ENCODE peak calls at places on chromosomes 6 and 20, in four cellular contexts. B, R, N and A are unnamed samples.

GRCh38 chr6:84763397-84764331 is 734 bp downstream of the TBX18 start:
- DNase-seq in B (no peak), R (peak; percentile 92), N (peak; percentile 61), A (no peak)

GRCh38 chr6:150720774-150721233 is 121.1 kb downstream of the PLEKHG1 start:
- DNase-seq in B (no peak), N (peak; percentile 73), R (no peak), A (no peak)

GRCh38 chr6:142009647-142010046 is 123.1 kb upstream of the GJE1 start:
- DNase-seq in N (peak; percentile 98), R (peak; percentile 79), B (no peak), A (no peak)

GRCh38 chr6:30494275-30494990 is 5.1 kb downstream of the HLA-E start:
- DNase-seq in N (no peak), R (no peak), B (no peak), A (no peak)

GRCh38 chr6:25477006-25477590 is 174.9 kb upstream of the SCGN start:
- DNase-seq in N (no peak), R (no peak), B (no peak), A (no peak)

GRCh38 chr6:133512410-133513016 is 271.4 kb downstream of the EYA4 start:
- DNase-seq in N (peak; percentile 44), B (no peak), R (peak; percentile 42), A (peak; percentile 46)

GRCh38 chr20:8912731-8913130 is 156.2 kb upstream of the PLCB4 start:
- DNase-seq in N (no peak), B (no peak), R (no peak), A (no peak)

GRCh38 chr20:57708694-57709673 is 831 bp downstream of the PMEPA1 start:
- DNase-seq in B (no peak), N (no peak), R (no peak), A (no peak)

GRCh38 chr6:41704656-41705328 is 30.6 kb downstream of the TFEB start:
- DNase-seq in B (no peak), R (no peak), N (no peak), A (no peak)

GRCh38 chr20:7180261-7181045 is 413.0 kb downstream of the BMP2 start:
- DNase-seq in N (no peak), R (no peak), B (no peak), A (no peak)

GRCh38 chr6:129598244-129599187 is 111.5 kb downstream of the ARHGAP18 start:
- DNase-seq in N (peak; percentile 72), R (peak; percentile 75), B (no peak), A (peak; percentile 67)

GRCh38 chr6:155201461-155202226 is 62.2 kb upstream of the CLDN20 start:
- DNase-seq in B (no peak), R (no peak), N (peak; percentile 28), A (no peak)

GRCh38 chr20:52864895-52865590 is 107.1 kb upstream of the TSHZ2 start:
- DNase-seq in R (no peak), B (no peak), N (no peak), A (no peak)

GRCh38 chr20:346640-347316 is at the start of gene NRSN2:
- DNase-seq in B (no peak), N (no peak), R (peak; percentile 73), A (peak; percentile 72)

GRCh38 chr6:121260651-121261102 is 73.6 kb downstream of the TBC1D32 start:
- DNase-seq in N (no peak), R (peak; percentile 12), B (no peak), A (no peak)

GRCh38 chr20:48294196-48294595 is 508.9 kb upstream of the SULF2 start:
- DNase-seq in B (no peak), N (no peak), R (no peak), A (no peak)

GRCh38 chr20:17680128-17680835 is 1.8 kb downstream of the RRBP1 start:
- DNase-seq in N (no peak), R (peak; percentile 48), B (no peak), A (peak; percentile 80)

GRCh38 chr6:122405417-122405816 is 6.0 kb downstream of the HSF2 start:
- DNase-seq in B (no peak), N (no peak), R (no peak), A (no peak)

GRCh38 chr6:53494076-53494475 is 50.8 kb downstream of the GCLC start:
- DNase-seq in N (no peak), R (no peak), B (no peak), A (no peak)
- TF ChIP-seq ATF3 in N (no peak), R (no peak), B (no peak), A (no peak)

GRCh38 chr20:37271421-37271768 is 9.8 kb upstream of the GHRH start:
- DNase-seq in N (no peak), B (no peak), R (no peak), A (no peak)

GRCh38 chr20:37273988-37274387 is 12.4 kb upstream of the GHRH start:
- DNase-seq in B (no peak), R (no peak), N (no peak), A (no peak)

GRCh38 chr20:37267684-37268313 is 6.2 kb upstream of the GHRH start:
- DNase-seq in N (no peak), R (no peak), B (no peak), A (no peak)

GRCh38 chr20:37266940-37267683 is 5.5 kb upstream of the GHRH start:
- DNase-seq in R (no peak), B (no peak), N (no peak), A (no peak)

DNA sequence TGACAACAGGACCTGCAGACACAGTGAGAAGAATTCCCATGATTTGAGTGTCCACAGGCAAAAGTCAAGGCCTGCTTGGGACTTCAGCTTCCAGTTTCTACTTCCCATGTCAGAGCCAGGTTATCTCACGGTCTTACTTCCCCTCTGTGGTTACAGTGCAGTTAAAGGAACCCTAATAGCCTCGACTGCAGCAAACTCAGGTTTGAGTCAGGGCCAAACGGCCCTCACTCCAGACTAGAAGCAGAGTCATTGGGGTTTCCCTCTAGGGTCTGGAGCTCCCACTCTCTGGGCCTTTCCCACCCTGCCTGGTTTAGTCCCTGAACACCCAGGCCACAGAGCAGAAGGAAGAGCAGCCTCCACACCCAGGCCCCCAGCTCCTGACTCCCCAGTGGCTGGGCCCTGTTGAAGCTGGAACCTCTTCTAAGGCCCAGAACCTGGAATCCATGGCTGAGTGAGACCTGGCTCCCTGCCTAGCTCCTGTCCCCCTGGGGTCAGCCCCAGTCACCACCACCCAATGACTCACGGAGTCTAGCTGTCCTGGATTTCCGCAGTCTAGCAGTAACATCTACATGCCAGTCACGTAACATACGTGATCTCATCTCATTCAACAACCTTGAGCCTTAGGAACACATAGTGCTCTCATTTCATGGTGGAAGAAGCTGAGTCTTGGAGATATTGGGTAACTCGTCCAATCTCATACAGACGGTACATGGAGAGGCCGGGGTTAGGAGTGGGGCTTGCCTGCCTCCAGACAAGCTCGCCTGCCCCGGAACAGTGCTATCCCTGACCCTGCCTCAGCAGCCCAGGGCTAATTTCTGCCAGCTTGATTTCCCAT is 9.2 kb upstream of the GHRH start:
- DNase-seq in N (no peak), R (peak; percentile 55), B (no peak), A (peak; percentile 75)
- TF ChIP-seq POLR2A in N (no peak), R (no peak), B (no peak), A (peak; percentile 25)

DNA sequence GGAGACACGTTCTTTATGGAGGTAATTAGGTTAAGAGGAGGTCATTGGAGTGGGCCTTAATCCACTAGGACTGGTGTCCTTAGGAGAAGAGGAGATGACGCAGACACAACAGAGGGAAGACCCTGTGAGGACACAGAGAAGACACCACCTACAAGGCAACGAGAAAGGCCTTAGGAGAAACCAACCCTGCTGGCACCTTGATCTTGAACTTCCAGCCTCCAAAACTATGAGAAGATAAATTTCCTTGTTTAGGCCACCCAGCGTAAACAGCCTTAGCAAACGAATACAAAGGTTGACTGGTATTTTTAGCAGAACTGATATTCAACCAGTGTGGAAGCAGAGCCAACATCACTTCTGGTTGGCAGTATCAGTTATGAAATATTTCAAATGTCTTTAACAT is 75.2 kb downstream of the GFOD1 start:
- DNase-seq in R (no peak), N (no peak), B (no peak), A (no peak)
- TF ChIP-seq ATF3 in R (no peak), N (no peak), B (no peak), A (no peak)

GRCh38 chr20:62926229-62927127 is at the start of gene DIDO1:
- DNase-seq in B (no peak), N (peak; percentile 69), R (peak; percentile 94), A (peak; percentile 87)
- TF ChIP-seq POLR2A in B (no peak), N (peak; percentile 50), R (peak; percentile 75), A (peak; percentile 60)

GRCh38 chr20:4217349-4217761 is 202.0 kb upstream of the RNF24 start:
- DNase-seq in R (no peak), B (no peak), N (no peak), A (peak; percentile 55)
- TF ChIP-seq ATF3 in R (no peak), B (no peak), N (no peak), A (no peak)

GRCh38 chr6:159716247-159717086 is 10.8 kb upstream of the WTAP start:
- DNase-seq in R (no peak), B (no peak), N (no peak), A (no peak)
- TF ChIP-seq POLR2A in R (no peak), B (no peak), N (no peak), A (no peak)

DNA sequence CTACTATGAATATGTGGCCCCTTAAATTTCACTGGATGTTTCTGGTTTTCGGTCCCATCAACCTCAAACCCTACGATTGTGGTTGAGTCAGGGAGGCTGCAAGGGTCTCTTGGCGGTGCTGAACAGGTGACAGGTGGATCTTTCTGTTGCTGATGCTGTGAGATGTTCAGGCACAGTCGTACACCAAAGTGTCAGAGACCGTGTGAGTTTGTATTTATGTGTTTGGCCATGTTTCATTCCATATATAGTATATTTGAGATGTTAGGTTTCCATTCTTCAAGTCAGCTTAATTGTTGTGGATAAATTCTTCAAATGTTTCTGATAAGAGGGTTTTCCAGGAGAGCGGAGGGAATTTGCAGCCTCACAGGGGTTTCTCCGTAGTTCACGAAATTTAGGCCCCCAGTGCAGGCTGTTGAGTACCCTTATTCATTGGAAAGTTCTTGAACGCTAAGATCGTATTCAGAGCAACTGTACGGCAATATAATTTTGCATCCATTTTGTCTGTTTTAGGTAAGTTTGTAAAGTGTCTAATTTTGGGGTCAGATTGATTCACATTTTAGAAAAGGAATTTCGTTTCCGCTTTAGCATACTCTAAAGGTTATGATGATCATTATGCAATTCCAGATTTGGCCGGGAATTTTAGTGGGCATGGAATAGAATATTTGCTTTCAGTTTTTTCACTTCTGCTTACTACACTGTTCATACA is 1.2 kb downstream of the TAB2 start:
- DNase-seq in R (peak; percentile 36), B (no peak), N (no peak), A (peak; percentile 21)
- TF ChIP-seq ATF3 in R (no peak), B (no peak), N (no peak), A (no peak)